ENCODE peak calls at places on chromosomes 5 and 9, in seven cellular contexts. K is GM12878, H is fibroblast of lung, I is IMR-90, T is astrocyte, R is HCT116, P is H9. E is an unnamed sample.

GRCh38 chr5:66540078-66540477 is 56.1 kb upstream of the MAST4 start:
- DNase-seq in P (no peak), I (no peak), T (peak; percentile 37), H (no peak), K (no peak), R (no peak), E (no peak)

GRCh38 chr5:45521067-45521466 is 175.1 kb downstream of the HCN1 start:
- DNase-seq in I (peak; percentile 1), K (no peak), R (peak; percentile 62), T (peak; percentile 0), H (peak; percentile 21), P (peak; percentile 52), E (peak; percentile 64)

GRCh38 chr5:39755986-39756385 is 331.2 kb upstream of the DAB2 start:
- DNase-seq in H (peak; percentile 95), K (no peak), I (peak; percentile 96), P (no peak), T (peak; percentile 95), R (peak; percentile 63), E (peak; percentile 33)

GRCh38 chr9:131276107-131276888 is at the start of gene FAM78A:
- DNase-seq in K (no peak), I (no peak), P (no peak), T (no peak), R (no peak), H (no peak), E (peak; percentile 35)

GRCh38 chr9:3370715-3371114 is 155.1 kb downstream of the RFX3 start:
- DNase-seq in T (no peak), H (no peak), K (no peak), R (no peak), I (no peak), P (no peak), E (no peak)

GRCh38 chr5:76514254-76514653 is 108.9 kb downstream of the F2RL2 start:
- DNase-seq in P (no peak), K (no peak), H (no peak), I (no peak), T (no peak), R (no peak), E (no peak)

GRCh38 chr5:120848883-120849282 is 384.8 kb downstream of the PRR16 start:
- DNase-seq in H (no peak), T (no peak), K (no peak), I (no peak), P (peak; percentile 66), R (no peak), E (no peak)

GRCh38 chr5:153551537-153552079 is 61.1 kb downstream of the GRIA1 start:
- DNase-seq in R (peak; percentile 48), K (no peak), T (peak; percentile 97), H (peak; percentile 90), P (peak; percentile 31), I (peak; percentile 95), E (peak; percentile 67)

GRCh38 chr5:139517683-139518564 is 35.4 kb upstream of the STING1 start:
- DNase-seq in I (peak; percentile 79), K (no peak), R (peak; percentile 51), T (peak; percentile 53), H (peak; percentile 81), P (peak; percentile 94), E (peak; percentile 95)

GRCh38 chr9:94725293-94725692 is 1.2 kb upstream of the AOPEP start:
- DNase-seq in T (no peak), H (no peak), I (no peak), K (no peak), P (no peak), R (no peak), E (no peak)

GRCh38 chr5:67591491-67591890 is 394.9 kb upstream of the CD180 start:
- DNase-seq in T (no peak), R (no peak), I (no peak), K (no peak), H (no peak), P (no peak), E (no peak)

GRCh38 chr9:121771851-121772599 is 120.6 kb downstream of the DAB2IP start:
- DNase-seq in P (no peak), R (no peak), H (no peak), I (no peak), T (no peak), K (no peak), E (no peak)

GRCh38 chr9:72907421-72907820 is 45.4 kb downstream of the ALDH1A1 start:
- DNase-seq in H (no peak), I (no peak), T (no peak), P (no peak), R (no peak), K (no peak), E (no peak)

GRCh38 chr9:14349141-14349817 is 35.3 kb upstream of the NFIB start:
- DNase-seq in I (no peak), P (no peak), R (no peak), K (no peak), T (no peak), H (peak; percentile 51), E (no peak)

GRCh38 chr9:114109106-114109505 is 10.0 kb upstream of the KIF12 start:
- DNase-seq in H (no peak), P (no peak), T (no peak), R (no peak), K (no peak), I (no peak), E (no peak)

GRCh38 chr9:124088476-124088837 is 76.9 kb downstream of the LHX2 start:
- DNase-seq in P (no peak), I (no peak), T (no peak), R (no peak), H (peak; percentile 23), K (no peak), E (no peak)

GRCh38 chr5:179454354-179454753 is 96.0 kb upstream of the RUFY1 start:
- DNase-seq in T (no peak), I (no peak), P (no peak), R (no peak), K (no peak), H (no peak), E (no peak)

GRCh38 chr5:88964831-88965230 is 81.8 kb upstream of the MEF2C start:
- DNase-seq in I (no peak), P (no peak), R (no peak), T (no peak), K (no peak), H (no peak), E (no peak)

GRCh38 chr5:19795218-19795617 is 192.8 kb downstream of the CDH18 start:
- DNase-seq in I (peak; percentile 57), P (no peak), R (no peak), T (peak; percentile 22), H (peak; percentile 66), K (no peak), E (peak; percentile 32)

GRCh38 chr5:61162832-61163567 is 732 bp upstream of the SMIM15 start:
- DNase-seq in T (peak; percentile 30), H (peak; percentile 35), K (no peak), P (no peak), R (no peak), I (peak; percentile 36), E (no peak)

GRCh38 chr5:172113036-172113435 is 75.0 kb downstream of the STK10 start:
- DNase-seq in R (no peak), K (peak; percentile 68), H (no peak), I (no peak), T (peak; percentile 61), P (no peak), E (no peak)

GRCh38 chr9:89564257-89564878 is 40.4 kb upstream of the GADD45G start:
- DNase-seq in R (peak; percentile 82), H (no peak), K (no peak), T (no peak), I (no peak), P (peak; percentile 86), E (peak; percentile 29)

GRCh38 chr9:130356877-130357584 is 87.7 kb upstream of the ASS1 start:
- DNase-seq in K (no peak), H (no peak), I (no peak), P (no peak), T (no peak), R (no peak), E (no peak)

GRCh38 chr9:121876212-121876611 is 216.9 kb downstream of the TTLL11 start:
- DNase-seq in P (no peak), K (no peak), T (no peak), H (no peak), I (no peak), R (no peak), E (no peak)

DNA sequence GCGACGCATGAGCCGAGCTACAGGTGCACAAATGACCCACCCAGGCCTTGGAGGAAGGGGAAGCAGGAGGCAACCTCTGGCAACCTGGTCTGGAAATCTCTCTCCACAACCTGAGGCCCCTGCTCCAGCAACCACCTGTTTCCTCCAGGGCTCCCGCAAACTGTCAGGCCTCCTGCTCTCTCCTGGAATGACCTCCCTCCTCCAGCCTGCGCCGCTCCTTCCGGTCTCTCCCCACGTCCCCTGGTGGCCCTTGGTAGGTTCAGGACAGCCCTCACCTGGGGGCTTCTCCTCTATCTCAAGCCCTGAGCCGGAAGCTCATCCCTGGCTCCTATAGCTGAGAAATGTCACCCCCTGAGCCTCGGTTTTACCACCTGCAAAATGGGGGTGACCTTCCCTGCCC is 7.6 kb downstream of the FCN1 start:
- DNase-seq in I (no peak), R (no peak), T (no peak), K (no peak), H (no peak), P (no peak), E (no peak)
- H3K4me2 ChIP-seq in I (no peak overlapping the region), R (no peak overlapping the region), T (no peak overlapping the region), K (no peak overlapping the region), H (no peak overlapping the region), P (no peak overlapping the region), E (no peak overlapping the region)

GRCh38 chr5:118311103-118311502 is 677.2 kb downstream of the DTWD2 start:
- DNase-seq in R (no peak), I (no peak), P (no peak), K (no peak), T (no peak), H (no peak), E (no peak)
- H2AFZ ChIP-seq in R (no peak overlapping the region), I (no peak overlapping the region), P (no peak overlapping the region), K (no peak overlapping the region), T (no peak overlapping the region), H (no peak overlapping the region), E (no peak overlapping the region)

GRCh38 chr9:80378669-80379293 is 807.0 kb downstream of the TLE4 start:
- DNase-seq in K (no peak), H (no peak), P (no peak), I (no peak), R (no peak), T (no peak), E (no peak)
- H3K4me2 ChIP-seq in K (no peak overlapping the region), H (no peak overlapping the region), P (no peak overlapping the region), I (no peak overlapping the region), R (no peak overlapping the region), T (no peak overlapping the region), E (no peak overlapping the region)

DNA sequence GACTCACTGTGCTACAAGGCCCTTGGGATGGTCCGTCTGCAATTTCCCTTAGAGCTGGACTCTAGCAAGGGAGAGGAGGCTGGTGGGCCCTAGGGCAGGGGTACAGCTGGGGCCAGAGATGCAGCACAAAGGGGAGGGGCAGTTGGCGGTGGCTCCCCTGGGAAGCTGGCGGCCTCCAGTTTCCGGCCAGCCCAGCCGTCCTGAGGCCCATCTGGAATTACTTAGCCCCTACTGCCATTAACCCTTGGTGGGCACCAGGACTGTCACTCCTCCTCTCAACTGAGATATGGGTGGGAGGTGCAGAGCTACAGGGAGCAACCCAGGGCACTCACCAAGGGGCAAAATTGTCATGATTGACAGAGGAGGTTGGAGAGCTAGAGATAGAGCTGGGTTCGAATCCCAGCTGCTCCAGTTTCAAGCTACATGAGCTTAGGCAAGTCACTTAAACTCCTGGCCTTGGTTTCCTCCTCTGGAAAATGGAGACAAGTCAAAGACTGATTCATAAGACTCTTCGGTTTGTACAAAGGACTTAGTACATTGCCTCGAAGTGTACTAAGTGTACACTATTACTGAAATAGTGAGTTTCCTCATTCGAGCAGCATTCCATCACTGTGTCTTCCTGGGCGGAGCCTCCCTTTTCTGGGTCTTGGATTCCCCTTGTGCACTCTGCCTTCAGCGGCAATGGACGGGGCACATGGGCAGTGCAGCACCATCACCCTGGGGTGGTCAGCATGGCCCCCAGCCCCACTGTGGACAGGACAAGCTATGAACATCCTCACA is 2.7 kb upstream of the PDGFRB start:
- DNase-seq in P (no peak), I (peak; percentile 40), K (no peak), H (no peak), T (no peak), R (no peak), E (no peak)
- H2AFZ ChIP-seq in P (no peak overlapping the region), I (peak overlapping the region; percentile 79), K (no peak overlapping the region), H (no peak overlapping the region), T (peak overlapping the region; percentile 16), R (no peak overlapping the region), E (no peak overlapping the region)

E was measured in hepatocyte.